ENCODE peak calls at places on chromosomes 6 and 20, in six cellular contexts. One of them, this sample, is unnamed.

GRCh38 chr6:121302882-121303281 is 31.4 kb downstream of the TBC1D32 start:
- DNase-seq in AG09319: no peak
- DNase-seq in NCI-H748 treated with DMSO at 0.1 percent for 48 hours: no peak
- DNase-seq in AG10803: no peak
- DNase-seq in CD4-positive, alpha-beta memory T cell: no peak
- DNase-seq in occipital lobe: no peak
- DNase-seq in this sample: no peak

GRCh38 chr6:119594907-119595306 is 245.3 kb upstream of the MAN1A1 start:
- DNase-seq in AG09319: no peak
- DNase-seq in NCI-H748 treated with DMSO at 0.1 percent for 48 hours: no peak
- DNase-seq in AG10803: no peak
- DNase-seq in CD4-positive, alpha-beta memory T cell: no peak
- DNase-seq in occipital lobe: no peak
- DNase-seq in this sample: no peak

GRCh38 chr6:159466934-159467333 is 226.1 kb downstream of the SOD2 start:
- DNase-seq in AG09319: no peak
- DNase-seq in NCI-H748 treated with DMSO at 0.1 percent for 48 hours: no peak
- DNase-seq in AG10803: no peak
- DNase-seq in CD4-positive, alpha-beta memory T cell: no peak
- DNase-seq in occipital lobe: no peak
- DNase-seq in this sample: no peak

GRCh38 chr6:101909376-101909775 is 515.9 kb downstream of the GRIK2 start:
- DNase-seq in AG09319: no peak
- DNase-seq in NCI-H748 treated with DMSO at 0.1 percent for 48 hours: no peak
- DNase-seq in AG10803: no peak
- DNase-seq in CD4-positive, alpha-beta memory T cell: no peak
- DNase-seq in occipital lobe: no peak
- DNase-seq in this sample: no peak

GRCh38 chr6:170031096-170031471 is 259.8 kb downstream of the DLL1 start:
- DNase-seq in AG09319: no peak
- DNase-seq in NCI-H748 treated with DMSO at 0.1 percent for 48 hours: peak
- DNase-seq in AG10803: peak
- DNase-seq in CD4-positive, alpha-beta memory T cell: no peak
- DNase-seq in occipital lobe: no peak
- DNase-seq in this sample: no peak

GRCh38 chr6:27237089-27237723 is 10.3 kb upstream of the PRSS16 start:
- DNase-seq in AG09319: no peak
- DNase-seq in NCI-H748 treated with DMSO at 0.1 percent for 48 hours: no peak
- DNase-seq in AG10803: peak
- DNase-seq in CD4-positive, alpha-beta memory T cell: peak
- DNase-seq in occipital lobe: no peak
- DNase-seq in this sample: peak

GRCh38 chr20:25738198-25738597 is 41.5 kb upstream of the ZNF337 start:
- DNase-seq in AG09319: no peak
- DNase-seq in NCI-H748 treated with DMSO at 0.1 percent for 48 hours: no peak
- DNase-seq in AG10803: peak
- DNase-seq in CD4-positive, alpha-beta memory T cell: no peak
- DNase-seq in occipital lobe: no peak
- DNase-seq in this sample: no peak

GRCh38 chr6:34200340-34200971 is 36.2 kb upstream of the HMGA1 start:
- DNase-seq in AG09319: no peak
- DNase-seq in NCI-H748 treated with DMSO at 0.1 percent for 48 hours: no peak
- DNase-seq in AG10803: no peak
- DNase-seq in CD4-positive, alpha-beta memory T cell: no peak
- DNase-seq in occipital lobe: no peak
- DNase-seq in this sample: no peak

GRCh38 chr6:119322715-119323350 is 26.7 kb downstream of the MAN1A1 start:
- DNase-seq in AG09319: no peak
- DNase-seq in NCI-H748 treated with DMSO at 0.1 percent for 48 hours: no peak
- DNase-seq in AG10803: no peak
- DNase-seq in CD4-positive, alpha-beta memory T cell: peak
- DNase-seq in occipital lobe: no peak
- DNase-seq in this sample: no peak

GRCh38 chr20:40689100-40689942 is at the start of gene MAFB:
- DNase-seq in AG09319: peak
- DNase-seq in NCI-H748 treated with DMSO at 0.1 percent for 48 hours: peak
- DNase-seq in AG10803: peak
- DNase-seq in CD4-positive, alpha-beta memory T cell: peak
- DNase-seq in occipital lobe: peak
- DNase-seq in this sample: peak

GRCh38 chr20:8424010-8424409 is 291.9 kb downstream of the PLCB1 start:
- DNase-seq in AG09319: peak
- DNase-seq in NCI-H748 treated with DMSO at 0.1 percent for 48 hours: no peak
- DNase-seq in AG10803: peak
- DNase-seq in CD4-positive, alpha-beta memory T cell: no peak
- DNase-seq in occipital lobe: no peak
- DNase-seq in this sample: no peak

GRCh38 chr20:2585811-2586210 is 49.4 kb downstream of the TMC2 start:
- DNase-seq in AG09319: no peak
- DNase-seq in NCI-H748 treated with DMSO at 0.1 percent for 48 hours: no peak
- DNase-seq in AG10803: peak
- DNase-seq in CD4-positive, alpha-beta memory T cell: no peak
- DNase-seq in occipital lobe: no peak
- DNase-seq in this sample: no peak

GRCh38 chr20:41173161-41173721 is 35.9 kb downstream of the PLCG1 start:
- DNase-seq in AG09319: peak
- DNase-seq in NCI-H748 treated with DMSO at 0.1 percent for 48 hours: peak
- DNase-seq in AG10803: peak
- DNase-seq in CD4-positive, alpha-beta memory T cell: peak
- DNase-seq in occipital lobe: peak
- DNase-seq in this sample: peak

GRCh38 chr6:132218063-132218696 is 183.1 kb downstream of the MOXD1 start:
- DNase-seq in AG09319: no peak
- DNase-seq in NCI-H748 treated with DMSO at 0.1 percent for 48 hours: peak
- DNase-seq in AG10803: no peak
- DNase-seq in CD4-positive, alpha-beta memory T cell: no peak
- DNase-seq in occipital lobe: no peak
- DNase-seq in this sample: no peak

GRCh38 chr6:48036316-48036715 is 74.7 kb downstream of the PTCHD4 start:
- DNase-seq in AG09319: no peak
- DNase-seq in NCI-H748 treated with DMSO at 0.1 percent for 48 hours: no peak
- DNase-seq in AG10803: peak
- DNase-seq in CD4-positive, alpha-beta memory T cell: no peak
- DNase-seq in occipital lobe: no peak
- DNase-seq in this sample: no peak

GRCh38 chr6:42359021-42359420 is 92.7 kb downstream of the TRERF1 start:
- DNase-seq in AG09319: no peak
- DNase-seq in NCI-H748 treated with DMSO at 0.1 percent for 48 hours: no peak
- DNase-seq in AG10803: no peak
- DNase-seq in CD4-positive, alpha-beta memory T cell: no peak
- DNase-seq in occipital lobe: no peak
- DNase-seq in this sample: no peak

GRCh38 chr6:14873781-14874446 is 372.0 kb upstream of the JARID2 start:
- DNase-seq in AG09319: no peak
- DNase-seq in NCI-H748 treated with DMSO at 0.1 percent for 48 hours: no peak
- DNase-seq in AG10803: no peak
- DNase-seq in CD4-positive, alpha-beta memory T cell: no peak
- DNase-seq in occipital lobe: no peak
- DNase-seq in this sample: no peak

GRCh38 chr20:51404297-51405060 is 138.0 kb downstream of the NFATC2 start:
- DNase-seq in AG09319: no peak
- DNase-seq in NCI-H748 treated with DMSO at 0.1 percent for 48 hours: no peak
- DNase-seq in AG10803: no peak
- DNase-seq in CD4-positive, alpha-beta memory T cell: peak
- DNase-seq in occipital lobe: no peak
- DNase-seq in this sample: peak

GRCh38 chr6:37433657-37434271 is 743 bp downstream of the CMTR1 start:
- DNase-seq in AG09319: no peak
- DNase-seq in NCI-H748 treated with DMSO at 0.1 percent for 48 hours: no peak
- DNase-seq in AG10803: no peak
- DNase-seq in CD4-positive, alpha-beta memory T cell: peak
- DNase-seq in occipital lobe: peak
- DNase-seq in this sample: peak

GRCh38 chr6:51855310-51856082 is 231.9 kb downstream of the PKHD1 start:
- DNase-seq in AG09319: peak
- DNase-seq in NCI-H748 treated with DMSO at 0.1 percent for 48 hours: peak
- DNase-seq in AG10803: peak
- DNase-seq in CD4-positive, alpha-beta memory T cell: peak
- DNase-seq in occipital lobe: no peak
- DNase-seq in this sample: peak

GRCh38 chr6:53984163-53984562 is 127.1 kb upstream of the MLIP start:
- DNase-seq in AG09319: peak
- DNase-seq in NCI-H748 treated with DMSO at 0.1 percent for 48 hours: no peak
- DNase-seq in AG10803: peak
- DNase-seq in CD4-positive, alpha-beta memory T cell: no peak
- DNase-seq in occipital lobe: no peak
- DNase-seq in this sample: no peak

GRCh38 chr6:169779896-169780295 is 28.5 kb downstream of the ERMARD start:
- DNase-seq in AG09319: no peak
- DNase-seq in NCI-H748 treated with DMSO at 0.1 percent for 48 hours: no peak
- DNase-seq in AG10803: no peak
- DNase-seq in CD4-positive, alpha-beta memory T cell: no peak
- DNase-seq in occipital lobe: no peak
- DNase-seq in this sample: no peak

GRCh38 chr6:139124887-139125672 is 9.8 kb upstream of the HECA start:
- DNase-seq in AG09319: no peak
- DNase-seq in NCI-H748 treated with DMSO at 0.1 percent for 48 hours: peak
- DNase-seq in AG10803: peak
- DNase-seq in CD4-positive, alpha-beta memory T cell: peak
- DNase-seq in occipital lobe: no peak
- DNase-seq in this sample: peak

This sample was measured in activated CD4-positive, alpha-beta T cell treated with anti-CD3 and anti-CD28 coated beads for 24 hours.